ENCODE peak calls at places on chromosomes 1 and 21, in seven cellular contexts. K is GM20000; M is activated T-cell treated with anti-CD3 and anti-CD28 coated beads for 4 hours; E is HTR-8/SVneo; B is activated CD4-positive, alpha-beta T cell treated with anti-CD3 and anti-CD28 coated beads, Interleukin-2, amount 10 ng/mL, durations not matched to agents 7 days and 5 days; Z is pulmonary artery endothelial cell; O is NCI-H1694. W is an unnamed sample.
A peak's percentile ranks its signal among the peaks of the same experiment; 100 is the strongest.

GRCh38 chr1:219938706-219939105 is 10.3 kb upstream of the SLC30A10 start:
- DNase-seq in Z (no peak), O (no peak), E (peak; percentile 75), M (no peak), K (no peak), B (no peak), W (no peak)

GRCh38 chr1:209808059-209808494 is 2.1 kb upstream of the IRF6 start:
- DNase-seq in B (no peak), O (peak; percentile 46), Z (peak; percentile 82), E (peak; percentile 65), M (no peak), K (no peak), W (no peak)

GRCh38 chr1:43980255-43981134 is 1.5 kb downstream of the B4GALT2 start:
- DNase-seq in K (no peak), E (no peak), O (no peak), Z (no peak), M (no peak), B (no peak), W (no peak)

GRCh38 chr1:3669971-3670431 is 17.7 kb downstream of the TP73 start:
- DNase-seq in E (no peak), B (no peak), O (no peak), K (no peak), Z (no peak), M (no peak), W (no peak)

GRCh38 chr1:231419738-231420298 is 2.3 kb downstream of the EGLN1 start:
- DNase-seq in Z (no peak), E (no peak), B (no peak), O (no peak), M (no peak), K (no peak), W (no peak)

GRCh38 chr1:98949166-98949565 is 55.5 kb downstream of the PLPPR5 start:
- DNase-seq in M (no peak), E (no peak), Z (no peak), K (no peak), O (no peak), B (no peak), W (no peak)

GRCh38 chr1:21337931-21338567 is 47.8 kb upstream of the ECE1 start:
- DNase-seq in B (no peak), K (no peak), Z (no peak), E (no peak), M (no peak), O (no peak), W (no peak)

GRCh38 chr21:33647560-33647959 is 5.3 kb downstream of the ITSN1 start:
- DNase-seq in Z (no peak), B (no peak), K (no peak), E (no peak), M (no peak), O (no peak), W (no peak)

GRCh38 chr1:192936313-192937018 is 122.7 kb downstream of the UCHL5 start:
- DNase-seq in Z (peak; percentile 44), E (no peak), K (no peak), O (no peak), M (no peak), B (no peak), W (no peak)

GRCh38 chr21:45006536-45007079 is 66.8 kb downstream of the SLX9 start:
- DNase-seq in B (no peak), Z (no peak), K (no peak), E (no peak), M (no peak), O (no peak), W (no peak)

GRCh38 chr1:94865369-94865768 is 45.2 kb downstream of the SLC44A3 start:
- DNase-seq in E (no peak), K (no peak), O (no peak), B (no peak), Z (peak; percentile 64), M (no peak), W (no peak)

GRCh38 chr1:31760901-31761470 is 3.2 kb downstream of the ADGRB2 start:
- DNase-seq in Z (no peak), K (peak; percentile 85), M (peak; percentile 59), B (peak; percentile 71), E (peak; percentile 69), O (no peak), W (peak; percentile 38)

GRCh38 chr21:16192900-16193299 is 463.1 kb downstream of the USP25 start:
- DNase-seq in E (no peak), M (no peak), B (no peak), O (no peak), Z (no peak), K (no peak), W (no peak)

GRCh38 chr1:202810193-202810614 is 550 bp upstream of the PCAT6 start:
- DNase-seq in Z (no peak), K (no peak), E (no peak), O (no peak), B (no peak), M (no peak), W (no peak)

GRCh38 chr1:59738591-59739015 is 76.1 kb upstream of the HOOK1 start:
- DNase-seq in B (no peak), M (no peak), K (no peak), O (no peak), Z (no peak), E (no peak), W (no peak)

GRCh38 chr21:28215214-28215954 is 777.3 kb downstream of the LTN1 start:
- DNase-seq in Z (no peak), M (no peak), K (no peak), O (no peak), B (no peak), E (peak; percentile 39), W (no peak)

GRCh38 chr1:203269654-203270020 is 35.7 kb upstream of the BTG2 start:
- DNase-seq in M (no peak), Z (no peak), K (no peak), O (no peak), E (no peak), B (no peak), W (no peak)

GRCh38 chr1:162892916-162893714 is 32.1 kb upstream of the CCDC190 start:
- DNase-seq in M (no peak), O (no peak), B (no peak), E (no peak), Z (no peak), K (no peak), W (no peak)

GRCh38 chr21:38505654-38506523 is 7.6 kb upstream of the ERG start:
- DNase-seq in E (peak; percentile 48), O (peak; percentile 63), Z (no peak), B (peak; percentile 59), M (no peak), K (peak; percentile 32), W (peak; percentile 42)

W was measured in cerebellar cortex.